ENCODE peak calls at places on chromosomes 6 and 20, in four cellular contexts. I is neuronal stem cell, C is HCT116, Y is GM23248. J is an unnamed sample.

GRCh38 chr6:6090861-6091607 is 84.3 kb upstream of the NRN1 start:
- DNase-seq in I (no peak), Y (no peak), C (no peak), J (no peak)

GRCh38 chr6:46453221-46453620 is 38.0 kb downstream of the RCAN2 start:
- DNase-seq in I (no peak), Y (peak; percentile 88), C (no peak), J (peak; percentile 79)

GRCh38 chr20:56848561-56848960 is 219.5 kb downstream of the TFAP2C start:
- DNase-seq in I (no peak), C (no peak), Y (no peak), J (no peak)

GRCh38 chr6:39347906-39348585 is 25.5 kb upstream of the KCNK16 start:
- DNase-seq in I (peak; percentile 60), C (peak; percentile 24), Y (peak; percentile 72), J (peak; percentile 33)

GRCh38 chr6:36963451-36964290 is 9.1 kb downstream of the PI16 start:
- DNase-seq in Y (no peak), C (no peak), I (no peak), J (no peak)

GRCh38 chr6:166056637-166057036 is 111.0 kb downstream of the TBXT start:
- DNase-seq in Y (peak; percentile 85), I (no peak), C (no peak), J (peak; percentile 18)

GRCh38 chr6:40894962-40895799 is 143.8 kb downstream of the UNC5CL start:
- DNase-seq in C (peak; percentile 40), I (peak; percentile 39), Y (peak; percentile 81), J (peak; percentile 47)

GRCh38 chr6:154969796-154970195 is 25.3 kb upstream of the TIAM2 start:
- DNase-seq in I (no peak), Y (no peak), C (no peak), J (peak; percentile 34)

DNA sequence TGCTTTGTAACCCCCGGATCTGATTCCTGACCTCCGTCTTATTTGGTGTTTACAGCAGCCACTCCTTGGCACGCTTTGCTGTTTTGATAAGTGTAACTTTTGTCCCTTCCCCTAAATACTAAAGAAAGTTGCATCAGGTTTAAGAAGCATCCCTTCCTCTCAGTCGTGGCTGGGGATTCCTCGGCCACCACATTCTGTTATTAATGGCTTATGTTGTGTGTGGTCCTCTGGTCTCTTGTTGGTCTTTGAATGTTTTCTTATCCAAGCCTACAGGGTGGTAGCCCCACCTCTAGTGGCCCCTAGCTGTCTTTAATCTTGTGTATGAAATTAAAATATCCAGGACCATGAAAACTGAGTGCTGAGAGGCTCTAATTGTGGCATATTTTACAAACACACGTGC is 37.5 kb upstream of the FNDC1 start:
- DNase-seq in C (no peak), Y (no peak), I (no peak), J (no peak)
- H3K4me1 ChIP-seq in C (no peaks in the 10 kb centered on the region), Y (no peaks in the 10 kb centered on the region), I (no peaks in the 10 kb centered on the region), J (no peaks in the 10 kb centered on the region)

DNA sequence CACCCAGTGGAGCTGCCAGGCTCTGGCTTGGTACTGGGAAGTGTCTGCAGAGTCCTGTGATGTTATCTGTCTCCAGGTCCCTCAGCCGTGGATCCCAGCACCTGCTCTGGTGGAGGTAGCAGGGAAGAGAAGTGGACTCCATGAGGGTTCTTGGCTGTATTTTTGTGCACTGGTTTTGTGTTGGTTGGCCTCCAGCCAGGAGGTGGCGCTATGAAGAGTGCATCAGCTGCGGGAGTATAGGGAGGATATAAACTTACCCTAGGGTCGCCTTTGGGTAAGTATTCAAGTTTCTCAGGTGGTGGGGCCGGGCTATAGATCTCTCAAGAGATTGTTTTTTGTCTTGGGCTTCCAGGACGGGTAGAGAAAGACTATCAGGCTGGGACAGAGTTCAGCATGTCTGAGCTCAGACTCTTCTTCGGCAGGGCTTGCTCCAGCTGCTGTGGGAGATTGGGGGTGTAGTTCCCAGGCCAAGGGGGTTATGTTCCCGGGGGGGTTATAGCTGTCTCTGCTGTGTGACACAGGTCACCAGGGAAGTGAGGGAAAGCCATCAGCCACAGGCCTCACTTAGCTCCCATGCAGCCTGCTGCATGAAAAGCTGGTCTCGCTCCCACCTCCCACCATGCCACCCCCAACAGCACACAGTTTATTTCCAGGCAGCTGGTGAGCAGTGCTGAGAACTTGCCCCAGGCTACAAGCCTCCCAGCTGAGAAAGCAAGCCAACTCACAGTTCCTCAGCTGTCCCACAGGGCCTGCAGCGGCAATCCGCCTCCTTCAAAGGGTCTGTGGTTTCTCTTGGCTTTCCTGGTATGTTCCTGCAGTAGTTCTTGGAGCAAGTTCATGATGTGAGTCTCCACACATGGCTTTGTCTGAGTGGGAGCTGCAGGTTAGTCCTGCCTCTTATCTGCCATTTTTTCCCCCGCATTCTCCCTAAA is 115.7 kb downstream of the AIG1 start:
- DNase-seq in I (no peak), C (peak; percentile 19), Y (peak; percentile 90), J (peak; percentile 63)
- H3K9ac ChIP-seq in I (no peak overlapping the region), C (no peak overlapping the region), Y (no peak overlapping the region), J (no peak overlapping the region)

DNA sequence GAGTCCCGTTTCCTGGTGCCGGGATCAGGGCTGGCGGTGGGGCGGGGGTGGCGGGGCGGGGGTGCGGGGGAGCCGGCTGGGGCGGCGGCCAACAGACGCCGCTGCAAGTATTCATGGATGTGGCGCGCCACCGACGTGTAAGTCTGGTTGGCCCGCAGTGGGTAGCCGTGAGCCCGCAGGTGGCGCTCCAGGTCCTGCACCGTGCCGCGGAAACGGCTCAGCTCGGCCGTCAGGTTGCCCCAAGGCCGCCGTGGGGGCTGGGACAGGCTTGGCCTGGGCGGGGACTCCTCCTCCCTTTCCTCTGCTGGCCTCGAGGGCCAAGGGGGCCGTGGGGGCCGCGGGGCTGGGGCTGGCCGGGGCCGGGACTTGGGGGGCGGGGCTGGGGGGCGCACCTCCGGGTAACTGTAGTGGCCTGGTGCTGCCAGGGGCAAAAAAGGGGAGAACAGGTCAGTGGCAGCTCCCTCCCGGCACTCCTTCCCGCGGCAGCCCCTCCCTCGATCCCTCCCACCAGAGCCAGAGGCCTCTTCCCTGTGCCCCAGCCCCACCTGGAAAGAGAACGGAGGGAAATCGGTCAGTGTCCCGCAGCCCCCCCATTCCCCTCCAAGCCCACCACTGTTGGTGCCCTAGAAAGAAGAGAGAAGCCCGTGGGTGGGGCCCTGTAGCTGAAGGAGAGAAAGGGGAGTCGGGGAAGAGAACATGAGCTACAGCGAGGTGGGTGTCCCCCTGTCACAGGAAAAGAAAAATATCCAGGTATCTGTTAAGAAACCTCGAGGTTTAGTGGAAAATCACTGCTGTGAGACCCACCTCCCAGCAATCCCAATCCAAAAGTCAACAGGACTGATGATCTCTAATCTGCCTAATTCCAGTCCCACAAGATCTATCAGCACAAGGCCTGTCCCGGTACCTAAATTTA is 21.3 kb downstream of the TNXB start:
- DNase-seq in Y (no peak), I (peak; percentile 56), C (peak; percentile 81), J (peak; percentile 81)
- H3K4me2 ChIP-seq in Y (no peak overlapping the region), I (peak overlapping the region; percentile 55), C (peak overlapping the region; percentile 56), J (no peak overlapping the region)

DNA sequence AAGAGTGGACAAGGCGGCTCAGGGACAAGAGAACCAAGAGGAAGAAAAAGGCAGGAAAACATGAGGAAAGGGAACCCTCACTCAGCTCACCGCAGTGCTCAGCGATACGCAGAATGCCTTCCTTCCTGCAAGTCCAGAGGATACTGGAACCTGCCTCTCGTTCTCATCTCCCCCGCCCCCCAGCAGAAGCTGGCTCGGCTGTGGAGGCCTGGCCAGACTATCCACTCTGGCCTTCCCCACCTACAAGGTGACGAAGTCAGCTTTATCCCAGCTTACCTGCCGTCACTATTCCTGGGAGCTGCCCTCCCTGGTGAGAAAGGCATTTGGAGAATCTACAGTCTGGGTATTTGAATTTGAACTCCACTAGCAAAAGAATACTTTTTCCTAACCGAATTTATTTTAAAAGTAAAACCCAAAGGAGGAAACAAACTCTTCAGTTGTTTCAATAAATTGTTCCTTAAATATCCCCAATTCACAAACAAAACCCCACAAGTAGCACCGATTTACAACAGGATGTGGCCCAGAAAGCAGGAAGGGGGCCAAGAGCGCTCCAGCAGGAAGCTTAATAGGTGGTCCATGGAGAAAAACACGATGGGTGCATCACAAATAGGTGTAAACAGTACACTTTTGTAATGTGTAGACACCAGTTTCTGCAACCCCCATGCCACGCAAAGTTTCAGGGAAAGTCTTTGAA is 2.1 kb upstream of the DIDO1 start:
- DNase-seq in C (no peak), I (no peak), Y (peak; percentile 19), J (no peak)
- H3K4me1 ChIP-seq in C (peaks cover 26% of the 10 kb centered on the region), I (peaks cover 22% of the 10 kb centered on the region), Y (peaks cover 33% of the 10 kb centered on the region), J (peaks cover 13% of the 10 kb centered on the region)

DNA sequence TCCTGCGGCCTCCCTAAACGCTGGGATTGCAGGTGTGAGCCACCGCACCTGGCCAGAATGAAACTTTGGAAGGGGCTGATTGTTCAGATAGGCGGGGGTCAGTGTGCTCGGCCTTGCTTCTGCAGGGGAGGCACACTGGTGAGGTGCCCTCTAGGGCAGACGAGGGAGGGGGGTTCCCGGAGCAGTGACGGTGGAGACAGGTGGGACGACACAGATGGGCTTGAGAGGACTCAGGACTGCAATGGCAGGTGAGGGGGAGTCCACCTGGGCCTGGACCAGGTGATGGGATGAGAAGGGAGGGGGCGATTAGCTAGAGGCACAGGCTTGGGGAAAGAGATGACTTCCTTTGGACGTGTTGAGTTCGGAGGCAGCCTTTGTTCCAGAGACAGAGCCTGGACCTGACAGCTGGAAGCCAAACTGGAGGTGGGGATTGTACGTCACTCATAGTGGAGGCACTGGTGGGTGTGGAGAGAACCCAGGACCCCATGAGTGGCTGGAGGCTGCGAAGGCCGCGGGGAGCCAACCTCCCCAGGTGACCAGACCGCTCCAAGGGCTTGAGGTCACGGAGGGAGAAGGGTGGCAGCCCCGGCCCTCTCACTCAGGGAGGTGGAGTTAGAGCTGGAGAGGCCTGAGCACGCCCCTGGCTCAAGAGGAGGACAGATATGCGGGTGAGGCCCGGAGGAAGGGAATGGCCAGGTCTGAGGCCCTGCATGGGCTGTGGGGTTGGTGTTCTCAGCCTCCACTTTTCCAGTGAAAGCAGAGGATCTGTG is 10.5 kb upstream of the MAP1LC3A start:
- DNase-seq in I (no peak), C (no peak), Y (no peak), J (no peak)
- H3K9ac ChIP-seq in I (no peak overlapping the region), C (no peak overlapping the region), Y (no peak overlapping the region), J (no peak overlapping the region)

DNA sequence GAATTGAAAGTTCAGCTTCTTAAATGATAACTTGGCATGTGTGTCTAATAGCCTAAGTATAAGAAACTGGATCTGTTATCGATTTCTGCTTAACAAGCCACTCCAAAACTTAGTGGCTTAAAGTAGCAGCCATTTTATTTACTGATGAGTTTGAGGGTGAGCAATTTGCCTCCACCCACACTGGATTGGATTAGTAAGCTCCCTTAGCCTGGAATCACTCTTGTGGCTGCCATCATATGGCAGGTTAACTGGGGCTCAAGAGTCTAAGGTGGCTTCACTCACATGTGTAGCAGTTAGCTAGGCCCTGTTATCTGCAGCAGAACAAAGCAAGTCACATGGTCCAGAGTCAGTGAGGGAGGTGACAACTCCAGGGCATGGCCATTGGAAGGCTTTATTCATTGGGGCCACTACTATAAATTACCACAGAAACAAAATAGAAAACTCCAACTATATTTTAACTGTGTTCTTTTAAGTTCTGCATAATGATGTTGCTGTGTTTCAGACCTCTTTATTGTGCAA is 49.3 kb downstream of the DCBLD1 start:
- DNase-seq in I (no peak), C (no peak), Y (peak; percentile 69), J (no peak)
- H3K4me2 ChIP-seq in I (no peak overlapping the region), C (no peak overlapping the region), Y (peak overlapping the region; percentile 64), J (no peak overlapping the region)

GRCh38 chr6:42046491-42047219 is 3.7 kb upstream of the TAF8 start:
- DNase-seq in I (no peak), Y (peak; percentile 13), C (no peak), J (peak; percentile 55)

GRCh38 chr6:42049116-42049809 is 1.1 kb upstream of the TAF8 start:
- DNase-seq in Y (no peak), I (no peak), C (no peak), J (no peak)

GRCh38 chr6:42047790-42048405 is 2.4 kb upstream of the TAF8 start:
- DNase-seq in I (no peak), C (no peak), Y (peak; percentile 13), J (no peak)

GRCh38 chr6:42045538-42046460 is 4.5 kb upstream of the TAF8 start:
- DNase-seq in I (no peak), C (peak; percentile 33), Y (peak; percentile 45), J (peak; percentile 74)

GRCh38 chr6:42047220-42047590 is 3.1 kb upstream of the TAF8 start:
- DNase-seq in C (no peak), I (no peak), Y (no peak), J (no peak)
- H3K4me1 ChIP-seq in C (peaks cover 43% of the 10 kb centered on the region), I (peaks cover 25% of the 10 kb centered on the region), Y (no peaks in the 10 kb centered on the region), J (peaks cover 18% of the 10 kb centered on the region)

GRCh38 chr20:37991506-37992302 is 41.6 kb downstream of the TTI1 start:
- DNase-seq in Y (no peak), I (no peak), C (no peak), J (no peak)
- H3K9ac ChIP-seq in Y (no peak overlapping the region), I (no peak overlapping the region), C (no peak overlapping the region), J (no peak overlapping the region)

J was measured in fibroblast of lung.